ENCODE peak calls at places on chromosome 17, in seven cellular contexts. One of them, this sample, is unnamed.

GRCh38 chr17:19641687-19642372 is 6.7 kb upstream of the ALDH3A2 start:
- DNase-seq in CD4-positive, alpha-beta T cell: no peak
- DNase-seq in activated naive CD4-positive, alpha-beta T cell: no peak
- DNase-seq in GM18507: no peak
- DNase-seq in HS-5: no peak
- DNase-seq in GM23248: no peak
- DNase-seq in brain microvascular endothelial cell: no peak
- DNase-seq in this sample: no peak

GRCh38 chr17:75525806-75526554 is 483 bp downstream of the LLGL2 start:
- DNase-seq in GM23248: no peak
- DNase-seq in CD4-positive, alpha-beta T cell: no peak
- DNase-seq in HS-5: no peak
- DNase-seq in activated naive CD4-positive, alpha-beta T cell: no peak
- DNase-seq in GM18507: no peak
- DNase-seq in brain microvascular endothelial cell: no peak
- DNase-seq in this sample: no peak

GRCh38 chr17:70597774-70598173 is 428.4 kb downstream of the KCNJ2 start:
- DNase-seq in HS-5: no peak
- DNase-seq in CD4-positive, alpha-beta T cell: no peak
- DNase-seq in activated naive CD4-positive, alpha-beta T cell: no peak
- DNase-seq in GM18507: no peak
- DNase-seq in brain microvascular endothelial cell: no peak
- DNase-seq in GM23248: no peak
- DNase-seq in this sample: no peak

GRCh38 chr17:33686171-33686570 is 393.1 kb upstream of the ASIC2 start:
- DNase-seq in GM23248: no peak
- DNase-seq in activated naive CD4-positive, alpha-beta T cell: no peak
- DNase-seq in CD4-positive, alpha-beta T cell: no peak
- DNase-seq in brain microvascular endothelial cell: no peak
- DNase-seq in HS-5: no peak
- DNase-seq in GM18507: peak; percentile 7
- DNase-seq in this sample: no peak

GRCh38 chr17:1908699-1909309 is 79.0 kb downstream of the RPA1 start:
- DNase-seq in CD4-positive, alpha-beta T cell: peak; percentile 23
- DNase-seq in GM18507: no peak
- DNase-seq in brain microvascular endothelial cell: peak; percentile 65
- DNase-seq in HS-5: peak; percentile 25
- DNase-seq in activated naive CD4-positive, alpha-beta T cell: no peak
- DNase-seq in GM23248: peak; percentile 85
- DNase-seq in this sample: no peak

GRCh38 chr17:10262451-10262850 is 64.0 kb upstream of the GAS7 start:
- DNase-seq in brain microvascular endothelial cell: no peak
- DNase-seq in HS-5: no peak
- DNase-seq in CD4-positive, alpha-beta T cell: no peak
- DNase-seq in GM23248: no peak
- DNase-seq in GM18507: no peak
- DNase-seq in activated naive CD4-positive, alpha-beta T cell: no peak
- DNase-seq in this sample: no peak

GRCh38 chr17:48054238-48055185 is 6.4 kb downstream of the NFE2L1 start:
- DNase-seq in activated naive CD4-positive, alpha-beta T cell: no peak
- DNase-seq in HS-5: no peak
- DNase-seq in GM18507: no peak
- DNase-seq in GM23248: peak; percentile 88
- DNase-seq in brain microvascular endothelial cell: no peak
- DNase-seq in CD4-positive, alpha-beta T cell: no peak
- DNase-seq in this sample: no peak

GRCh38 chr17:81044764-81045589 is 10.0 kb downstream of the BAIAP2 start:
- DNase-seq in GM23248: peak; percentile 71
- DNase-seq in brain microvascular endothelial cell: peak; percentile 79
- DNase-seq in HS-5: no peak
- DNase-seq in activated naive CD4-positive, alpha-beta T cell: no peak
- DNase-seq in CD4-positive, alpha-beta T cell: no peak
- DNase-seq in GM18507: no peak
- DNase-seq in this sample: no peak

GRCh38 chr17:4548721-4549531 is 6.3 kb downstream of the MYBBP1A start:
- DNase-seq in GM23248: no peak
- DNase-seq in GM18507: no peak
- DNase-seq in CD4-positive, alpha-beta T cell: no peak
- DNase-seq in HS-5: no peak
- DNase-seq in activated naive CD4-positive, alpha-beta T cell: no peak
- DNase-seq in brain microvascular endothelial cell: no peak
- DNase-seq in this sample: no peak

GRCh38 chr17:19017804-19018599 is 13.4 kb upstream of the FAM83G start:
- DNase-seq in activated naive CD4-positive, alpha-beta T cell: no peak
- DNase-seq in CD4-positive, alpha-beta T cell: no peak
- DNase-seq in GM18507: no peak
- DNase-seq in HS-5: no peak
- DNase-seq in brain microvascular endothelial cell: no peak
- DNase-seq in GM23248: no peak
- DNase-seq in this sample: no peak

GRCh38 chr17:40724656-40725055 is 21.1 kb upstream of the KRT24 start:
- DNase-seq in GM23248: peak; percentile 11
- DNase-seq in GM18507: no peak
- DNase-seq in CD4-positive, alpha-beta T cell: no peak
- DNase-seq in HS-5: no peak
- DNase-seq in brain microvascular endothelial cell: no peak
- DNase-seq in activated naive CD4-positive, alpha-beta T cell: no peak
- DNase-seq in this sample: no peak

GRCh38 chr17:3693829-3694231 is 2.1 kb downstream of the P2RX5 start:
- DNase-seq in HS-5: no peak
- DNase-seq in GM23248: no peak
- DNase-seq in GM18507: peak; percentile 33
- DNase-seq in brain microvascular endothelial cell: no peak
- DNase-seq in CD4-positive, alpha-beta T cell: no peak
- DNase-seq in activated naive CD4-positive, alpha-beta T cell: no peak
- DNase-seq in this sample: peak; percentile 65

GRCh38 chr17:17792551-17793377 is 44.0 kb downstream of the SREBF1 start:
- DNase-seq in HS-5: no peak
- DNase-seq in GM18507: no peak
- DNase-seq in activated naive CD4-positive, alpha-beta T cell: no peak
- DNase-seq in GM23248: peak; percentile 53
- DNase-seq in brain microvascular endothelial cell: peak; percentile 53
- DNase-seq in CD4-positive, alpha-beta T cell: peak; percentile 62
- DNase-seq in this sample: no peak

GRCh38 chr17:81418710-81419332 is 23.6 kb downstream of the BAHCC1 start:
- DNase-seq in activated naive CD4-positive, alpha-beta T cell: no peak
- DNase-seq in GM23248: peak; percentile 59
- DNase-seq in HS-5: no peak
- DNase-seq in CD4-positive, alpha-beta T cell: no peak
- DNase-seq in brain microvascular endothelial cell: no peak
- DNase-seq in GM18507: no peak
- DNase-seq in this sample: no peak

GRCh38 chr17:75518201-75518600 is 1.9 kb downstream of the TSEN54 start:
- DNase-seq in brain microvascular endothelial cell: no peak
- DNase-seq in GM18507: no peak
- DNase-seq in CD4-positive, alpha-beta T cell: peak; percentile 48
- DNase-seq in activated naive CD4-positive, alpha-beta T cell: no peak
- DNase-seq in HS-5: no peak
- DNase-seq in GM23248: no peak
- DNase-seq in this sample: no peak

GRCh38 chr17:76353004-76353598 is 615 bp downstream of the PRPSAP1 start:
- DNase-seq in GM23248: peak; percentile 61
- DNase-seq in activated naive CD4-positive, alpha-beta T cell: no peak
- DNase-seq in GM18507: peak; percentile 20
- DNase-seq in HS-5: no peak
- DNase-seq in brain microvascular endothelial cell: no peak
- DNase-seq in CD4-positive, alpha-beta T cell: peak; percentile 3
- DNase-seq in this sample: peak; percentile 27

This sample was measured in memory B cell.